ENCODE peak calls at places on chromosomes 4 and X, in eight cellular contexts. W is SK-N-SH, N is dorsolateral prefrontal cortex, Z is GM13977, E is esophagus squamous epithelium, H is GM10248, P is GM20000, B is IMR-90. S is an unnamed sample.

GRCh38 chr4:17068885-17069284 is 170.4 kb upstream of the LDB2 start:
- DNase-seq in H (no peak), B (no peak), Z (no peak), N (no peak), P (no peak), W (no peak), E (no peak), S (no peak)

GRCh38 chr4:114156371-114156770 is 176.9 kb upstream of the ARSJ start:
- DNase-seq in P (no peak), B (peak), W (no peak), E (no peak), Z (no peak), H (no peak), N (no peak), S (no peak)

GRCh38 chrX:39582091-39582490 is 515.7 kb downstream of the BCOR start:
- DNase-seq in N (no peak), H (no peak), W (no peak), E (no peak), P (no peak), B (no peak), Z (no peak), S (no peak)

GRCh38 chrX:44400588-44400987 is 57.1 kb upstream of the EFHC2 start:
- DNase-seq in N (no peak), E (no peak), W (no peak), B (peak), P (no peak), Z (no peak), H (no peak), S (peak)

GRCh38 chrX:15493118-15494082 is at the start of gene PIR:
- DNase-seq in B (peak), W (peak), Z (peak), N (peak), E (no peak), H (peak), P (peak), S (peak)

GRCh38 chrX:123860983-123861382 is 1.1 kb downstream of the XIAP start:
- DNase-seq in H (no peak), E (no peak), B (peak), N (no peak), Z (no peak), P (no peak), W (no peak), S (no peak)

GRCh38 chr4:26342328-26343040 is 21.7 kb downstream of the RBPJ start:
- DNase-seq in E (no peak), B (peak), W (no peak), N (no peak), H (no peak), P (no peak), Z (no peak), S (no peak)

GRCh38 chrX:102746134-102746584 is 25.6 kb downstream of the GPRASP3 start:
- DNase-seq in E (no peak), Z (peak), B (no peak), P (peak), H (no peak), N (peak), W (peak), S (no peak)

GRCh38 chr4:74546020-74546419 is 101.1 kb downstream of the AREG start:
- DNase-seq in Z (no peak), B (no peak), N (no peak), H (no peak), E (no peak), P (no peak), W (no peak), S (no peak)

GRCh38 chr4:70183168-70183939 is 12.2 kb upstream of the ODAM start:
- DNase-seq in P (peak), E (no peak), W (peak), N (no peak), B (peak), Z (peak), H (peak), S (peak)

GRCh38 chr4:179472164-179472563 is 2029.9 kb upstream of the AGA start:
- DNase-seq in E (no peak), Z (no peak), N (no peak), W (no peak), P (no peak), H (no peak), B (no peak), S (no peak)

GRCh38 chrX:123961268-123962005 is at the start of gene STAG2:
- DNase-seq in W (peak), Z (peak), H (peak), P (peak), N (peak), E (peak), B (peak), S (peak)

GRCh38 chrX:69262036-69262905 is 97.0 kb upstream of the PJA1 start:
- DNase-seq in B (peak), W (no peak), Z (no peak), P (no peak), N (no peak), E (no peak), H (no peak), S (no peak)

GRCh38 chr4:6445403-6446129 is 26.8 kb downstream of the PPP2R2C start:
- DNase-seq in P (no peak), N (no peak), Z (no peak), H (no peak), E (no peak), B (no peak), W (no peak), S (no peak)

GRCh38 chr4:112418092-112418491 is 97.9 kb downstream of the NEUROG2 start:
- DNase-seq in E (no peak), B (no peak), P (no peak), H (no peak), W (no peak), N (no peak), Z (no peak), S (no peak)

GRCh38 chr4:81685105-81685504 is 213.4 kb upstream of the RASGEF1B start:
- DNase-seq in B (no peak), H (no peak), N (no peak), Z (no peak), W (no peak), P (no peak), E (no peak), S (no peak)

GRCh38 chr4:11480683-11481082 is 52.0 kb upstream of the HS3ST1 start:
- DNase-seq in N (no peak), B (peak), H (no peak), P (peak), Z (no peak), E (no peak), W (no peak), S (no peak)

GRCh38 chr4:34046580-34046979 is 2197.7 kb downstream of the ARAP2 start:
- DNase-seq in E (no peak), B (peak), W (no peak), Z (no peak), P (no peak), H (no peak), N (no peak), S (peak)

GRCh38 chr4:100962698-100963097 is 384.6 kb downstream of the PPP3CA start:
- DNase-seq in P (no peak), E (no peak), H (no peak), B (no peak), Z (no peak), W (no peak), N (no peak), S (no peak)

GRCh38 chrX:26234177-26234576 is 18.2 kb downstream of the MAGEB5 start:
- DNase-seq in H (no peak), E (no peak), N (no peak), B (no peak), P (no peak), W (no peak), Z (no peak), S (no peak)

GRCh38 chrX:154374361-154375155 is at the start of gene FLNA:
- DNase-seq in Z (peak), P (peak), W (peak), B (no peak), H (peak), N (peak), E (no peak), S (no peak)

GRCh38 chrX:43559643-43560042 is 96.5 kb upstream of the MAOA start:
- DNase-seq in B (peak), E (no peak), Z (no peak), W (peak), N (peak), H (no peak), P (peak), S (no peak)

GRCh38 chrX:1248381-1249061 is 20.1 kb upstream of the CSF2RA start:
- DNase-seq in W (no peak), H (peak), B (no peak), P (peak), N (no peak), Z (peak), E (no peak), S (no peak)

GRCh38 chrX:150226223-150226965 is 136.7 kb upstream of the MAMLD1 start:
- DNase-seq in W (no peak), E (no peak), P (no peak), N (no peak), Z (no peak), H (no peak), B (no peak), S (no peak)

GRCh38 chrX:150224676-150225075 is 138.4 kb upstream of the MAMLD1 start:
- DNase-seq in B (no peak), H (no peak), N (no peak), W (no peak), Z (no peak), P (no peak), E (no peak), S (no peak)

GRCh38 chrX:150225756-150226155 is 137.4 kb upstream of the MAMLD1 start:
- DNase-seq in E (no peak), B (no peak), N (no peak), H (no peak), W (no peak), Z (no peak), P (no peak), S (no peak)

GRCh38 chrX:150225266-150225665 is 137.9 kb upstream of the MAMLD1 start:
- DNase-seq in W (no peak), P (no peak), B (no peak), E (no peak), H (no peak), Z (no peak), N (no peak), S (no peak)

GRCh38 chrX:150223176-150224015 is 139.7 kb upstream of the MAMLD1 start:
- DNase-seq in B (no peak), W (no peak), N (no peak), P (no peak), H (no peak), Z (no peak), E (no peak), S (no peak)
- TF ChIP-seq CTCF in B (no peak), W (no peak), N (no peak), P (no peak), H (no peak), Z (no peak), E (no peak), S (no peak)

DNA sequence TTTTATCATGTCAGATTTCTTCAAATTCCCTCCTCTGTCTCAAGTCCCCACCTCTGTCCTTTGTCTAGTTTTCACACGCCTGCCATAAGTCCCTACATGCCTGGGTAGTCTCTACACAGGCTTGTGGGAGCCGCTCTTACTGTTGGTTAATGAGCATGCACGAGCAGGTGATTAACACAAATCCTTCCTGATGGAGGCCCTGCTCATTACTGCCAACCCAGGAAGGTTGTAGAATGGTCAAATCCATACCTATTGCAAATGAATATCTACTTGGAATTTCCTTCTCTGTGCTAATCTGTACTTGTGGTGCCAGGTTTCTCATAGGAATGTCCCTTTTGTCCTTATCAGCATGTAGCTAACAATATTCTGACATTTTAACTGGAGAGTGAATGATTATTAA is 208.4 kb upstream of the HDX start:
- DNase-seq in E (no peak), N (no peak), W (no peak), B (no peak), P (no peak), H (no peak), Z (no peak), S (no peak)
- TF ChIP-seq CTCF in E (no peak), N (no peak), W (no peak), B (no peak), P (no peak), H (no peak), Z (no peak), S (no peak)

DNA sequence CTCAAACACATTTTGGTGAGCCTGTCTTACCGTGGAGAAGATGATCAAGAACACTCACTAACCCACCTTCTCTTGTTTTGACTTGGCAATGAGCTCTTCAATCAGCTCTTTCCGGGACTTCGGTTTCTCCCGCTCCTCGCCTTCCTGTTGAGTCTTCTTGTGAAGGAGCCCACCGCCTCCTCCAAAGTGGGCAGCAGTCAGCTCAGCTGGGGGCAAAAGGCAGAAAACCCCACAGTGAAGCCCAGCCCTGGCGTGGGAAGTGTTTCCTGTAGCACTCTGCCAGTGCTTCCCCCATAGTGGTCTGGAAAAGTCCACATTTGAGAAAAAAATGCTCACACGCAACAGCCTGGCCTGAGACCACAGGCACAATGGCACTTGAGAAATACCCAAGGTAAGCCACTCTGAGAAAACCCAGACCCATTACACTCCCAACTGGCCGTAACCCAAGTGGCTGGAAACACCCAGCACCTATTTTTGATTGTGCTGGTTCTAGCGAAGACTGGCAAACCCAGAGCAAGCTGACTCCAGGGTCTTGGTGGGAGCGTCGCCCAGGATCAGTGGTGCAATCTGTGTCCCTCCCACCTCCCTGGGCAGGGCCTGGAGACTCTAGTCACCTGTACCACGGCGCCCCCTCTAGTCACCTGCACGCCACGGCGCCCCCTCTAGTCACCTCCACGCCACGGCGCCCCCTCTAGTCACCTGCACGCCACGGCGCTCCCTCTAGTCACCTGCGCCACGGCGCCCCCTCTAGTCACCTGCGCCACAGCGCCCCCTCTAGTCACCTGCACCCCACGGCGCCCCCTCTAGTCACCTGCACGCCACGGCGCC is 8.6 kb downstream of the NOP14 start:
- DNase-seq in B (no peak), N (no peak), E (no peak), Z (peak), H (peak), P (peak), W (peak), S (no peak)
- TF ChIP-seq CTCF in B (peak), N (no peak), E (no peak), Z (peak), H (peak), P (peak), W (no peak), S (no peak)

GRCh38 chrX:25023908-25024307 is 8.1 kb upstream of the ARX start:
- DNase-seq in P (no peak), E (no peak), N (no peak), B (no peak), Z (no peak), H (no peak), W (no peak), S (no peak)

GRCh38 chrX:25019707-25020390 is 4.1 kb upstream of the ARX start:
- DNase-seq in B (no peak), E (no peak), P (no peak), Z (no peak), H (no peak), W (no peak), N (no peak), S (no peak)

GRCh38 chrX:25020391-25021131 is 4.8 kb upstream of the ARX start:
- DNase-seq in Z (peak), H (peak), B (no peak), N (no peak), E (no peak), W (peak), P (peak), S (no peak)

GRCh38 chrX:25021132-25021498 is 5.3 kb upstream of the ARX start:
- DNase-seq in H (no peak), B (no peak), W (peak), Z (no peak), P (no peak), E (no peak), N (no peak), S (no peak)

GRCh38 chrX:25022499-25023325 is 6.9 kb upstream of the ARX start:
- DNase-seq in Z (no peak), B (no peak), E (no peak), P (no peak), N (no peak), W (no peak), H (no peak), S (no peak)
- TF ChIP-seq CTCF in Z (peak), B (no peak), E (no peak), P (peak), N (no peak), W (no peak), H (peak), S (no peak)

GRCh38 chrX:65630771-65631170 is 36.7 kb upstream of the MSN start:
- DNase-seq in E (no peak), N (no peak), H (no peak), W (no peak), Z (no peak), B (no peak), P (no peak), S (no peak)

GRCh38 chrX:65637335-65637734 is 30.1 kb upstream of the MSN start:
- DNase-seq in N (no peak), H (no peak), W (no peak), B (no peak), P (no peak), E (no peak), Z (no peak), S (no peak)

GRCh38 chrX:65635371-65635770 is 32.1 kb upstream of the MSN start:
- DNase-seq in Z (no peak), N (no peak), W (no peak), H (no peak), E (no peak), B (no peak), P (no peak), S (no peak)

GRCh38 chrX:65634732-65635131 is 32.7 kb upstream of the MSN start:
- DNase-seq in B (no peak), P (no peak), Z (no peak), W (no peak), H (no peak), N (no peak), E (no peak), S (no peak)

GRCh38 chrX:65635824-65636223 is 31.6 kb upstream of the MSN start:
- DNase-seq in W (no peak), H (no peak), E (no peak), Z (no peak), P (no peak), N (no peak), B (no peak), S (no peak)
- TF ChIP-seq CTCF in W (no peak), H (no peak), E (no peak), Z (no peak), P (no peak), N (no peak), B (no peak), S (no peak)

GRCh38 chrX:135543924-135544323 is 23.5 kb downstream of the INTS6L start:
- DNase-seq in H (no peak), N (no peak), P (peak), E (no peak), Z (no peak), W (no peak), B (no peak), S (no peak)
- TF ChIP-seq CTCF in H (peak), N (no peak), P (peak), E (no peak), Z (peak), W (peak), B (no peak), S (no peak)

GRCh38 chrX:134907302-134907701 is 83.5 kb upstream of the SMIM10 start:
- DNase-seq in E (no peak), Z (no peak), W (no peak), H (no peak), B (no peak), P (no peak), N (no peak), S (no peak)

GRCh38 chrX:134911348-134911747 is 79.4 kb upstream of the SMIM10 start:
- DNase-seq in P (no peak), E (no peak), W (no peak), Z (no peak), N (no peak), B (no peak), H (no peak), S (no peak)

GRCh38 chrX:134909258-134909657 is 81.5 kb upstream of the SMIM10 start:
- DNase-seq in Z (no peak), B (no peak), N (no peak), W (no peak), E (no peak), P (no peak), H (no peak), S (no peak)

GRCh38 chrX:134908235-134908834 is 82.5 kb upstream of the SMIM10 start:
- DNase-seq in W (peak), N (no peak), H (no peak), B (peak), E (no peak), Z (no peak), P (peak), S (no peak)
- TF ChIP-seq CTCF in W (peak), N (no peak), H (peak), B (peak), E (no peak), Z (peak), P (no peak), S (peak)